ENCODE peak calls at places on chromosome 15, in seven cellular contexts. V, F, X, I, A, M and L are unnamed samples.

GRCh38 chr15:101433396-101433795 is 56.1 kb downstream of the PCSK6 start:
- DNase-seq in V (no peak), F (no peak), X (no peak), I (no peak), A (no peak), M (no peak), L (no peak)

GRCh38 chr15:22979699-22980188 is 424 bp downstream of the CYFIP1 start:
- DNase-seq in V (peak; percentile 56), F (no peak), X (no peak), I (peak; percentile 89), A (no peak), M (no peak), L (no peak)

GRCh38 chr15:85910796-85911195 is 116.1 kb upstream of the KLHL25 start:
- DNase-seq in V (no peak), F (no peak), X (peak; percentile 54), I (no peak), A (no peak), M (no peak), L (no peak)

GRCh38 chr15:78675617-78676360 is 34.8 kb upstream of the CHRNB4 start:
- DNase-seq in V (no peak), F (no peak), X (no peak), I (no peak), A (no peak), M (no peak), L (no peak)

GRCh38 chr15:77821188-77821958 is 188.7 kb upstream of the LINGO1 start:
- DNase-seq in V (peak; percentile 55), F (peak; percentile 24), X (no peak), I (no peak), A (peak; percentile 37), M (peak; percentile 53), L (peak; percentile 58)

GRCh38 chr15:90006217-90007088 is 5.3 kb downstream of the ZNF710 start:
- DNase-seq in V (no peak), F (no peak), X (no peak), I (no peak), A (no peak), M (no peak), L (no peak)

GRCh38 chr15:41494190-41494921 is 682 bp downstream of the ITPKA start:
- DNase-seq in V (no peak), F (peak; percentile 73), X (no peak), I (peak; percentile 90), A (no peak), M (no peak), L (peak; percentile 60)

GRCh38 chr15:58918239-58918638 is 15.2 kb downstream of the SLTM start:
- DNase-seq in V (peak; percentile 16), F (no peak), X (no peak), I (no peak), A (no peak), M (no peak), L (no peak)

GRCh38 chr15:61032600-61033286 is 196.4 kb downstream of the RORA start:
- DNase-seq in V (peak; percentile 89), F (no peak), X (no peak), I (no peak), A (no peak), M (no peak), L (no peak)

GRCh38 chr15:40342421-40343313 is 1.9 kb upstream of the CCDC9B start:
- DNase-seq in V (peak; percentile 15), F (no peak), X (no peak), I (no peak), A (no peak), M (no peak), L (no peak)

GRCh38 chr15:40340038-40340739 is 550 bp downstream of the CCDC9B start:
- DNase-seq in V (peak; percentile 67), F (no peak), X (no peak), I (peak; percentile 84), A (no peak), M (no peak), L (no peak)

GRCh38 chr15:40338921-40339620 is 1.7 kb downstream of the CCDC9B start:
- DNase-seq in V (peak; percentile 19), F (peak; percentile 85), X (no peak), I (peak; percentile 39), A (peak; percentile 79), M (no peak), L (no peak)

GRCh38 chr15:40339621-40339945 is 1.2 kb downstream of the CCDC9B start:
- DNase-seq in V (no peak), F (no peak), X (no peak), I (peak; percentile 47), A (no peak), M (no peak), L (no peak)

GRCh38 chr15:40340740-40341400 is at the start of gene CCDC9B:
- DNase-seq in V (peak; percentile 85), F (peak; percentile 75), X (peak; percentile 96), I (peak; percentile 95), A (peak; percentile 48), M (peak; percentile 82), L (no peak)
- TF ChIP-seq POLR2AphosphoS5 in V (peak; percentile 84), F (no peak), X (peak; percentile 46), I (peak; percentile 81), A (peak; percentile 75), M (peak; percentile 41), L (no peak)

DNA sequence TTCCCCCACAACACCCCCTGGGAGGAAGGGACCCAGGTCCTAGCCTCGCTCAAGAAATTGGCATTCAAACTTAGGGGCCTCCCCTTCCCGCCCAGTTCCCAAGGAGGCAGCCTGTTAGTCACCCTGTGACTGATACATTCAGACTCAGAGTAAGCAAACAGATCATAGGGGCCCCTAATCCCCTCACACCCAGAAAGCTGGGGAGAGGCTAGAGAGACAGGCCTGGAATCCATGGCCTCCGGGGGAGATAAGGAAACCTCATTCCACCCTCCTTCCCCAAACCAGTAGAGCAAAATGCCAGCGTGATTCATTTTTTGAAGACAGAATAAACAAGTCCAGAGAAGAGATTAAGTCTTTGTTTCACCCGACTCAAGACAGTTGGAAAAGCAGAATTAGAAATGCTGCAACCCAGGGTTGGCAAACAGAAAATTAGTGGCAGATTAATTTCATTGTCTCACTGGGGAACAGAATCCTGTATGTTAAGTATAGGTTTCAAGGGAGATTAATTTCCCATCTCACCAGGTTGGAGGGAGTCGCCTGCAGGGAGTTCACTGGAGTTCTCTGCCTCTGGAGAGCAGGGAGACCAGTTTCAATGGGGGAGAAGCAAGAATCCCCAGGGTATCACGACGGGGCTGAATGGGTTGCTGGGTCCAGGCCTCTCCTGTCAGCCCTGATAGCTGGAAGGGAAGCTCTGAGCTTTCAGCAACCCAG is 268.3 kb downstream of the UACA start:
- DNase-seq in V (peak; percentile 38), F (peak; percentile 43), X (no peak), I (no peak), A (no peak), M (no peak), L (no peak)
- TF ChIP-seq POLR2AphosphoS5 in V (no peak), F (no peak), X (no peak), I (no peak), A (peak; percentile 52), M (no peak), L (no peak)

GRCh38 chr15:74798388-74799254 is 14.0 kb upstream of the LMAN1L start:
- DNase-seq in V (no peak), F (no peak), X (no peak), I (peak; percentile 81), A (no peak), M (no peak), L (peak; percentile 66)
- TF ChIP-seq POLR2AphosphoS5 in V (no peak), F (no peak), X (no peak), I (no peak), A (no peak), M (peak; percentile 16), L (no peak)

GRCh38 chr15:67048281-67049279 is 16.8 kb upstream of the SMAD3 start:
- DNase-seq in V (peak; percentile 68), F (peak; percentile 97), X (no peak), I (no peak), A (no peak), M (peak; percentile 42), L (no peak)
- TF ChIP-seq POLR2AphosphoS5 in V (peak; percentile 49), F (peak; percentile 62), X (no peak), I (peak; percentile 39), A (no peak), M (no peak), L (no peak)

DNA sequence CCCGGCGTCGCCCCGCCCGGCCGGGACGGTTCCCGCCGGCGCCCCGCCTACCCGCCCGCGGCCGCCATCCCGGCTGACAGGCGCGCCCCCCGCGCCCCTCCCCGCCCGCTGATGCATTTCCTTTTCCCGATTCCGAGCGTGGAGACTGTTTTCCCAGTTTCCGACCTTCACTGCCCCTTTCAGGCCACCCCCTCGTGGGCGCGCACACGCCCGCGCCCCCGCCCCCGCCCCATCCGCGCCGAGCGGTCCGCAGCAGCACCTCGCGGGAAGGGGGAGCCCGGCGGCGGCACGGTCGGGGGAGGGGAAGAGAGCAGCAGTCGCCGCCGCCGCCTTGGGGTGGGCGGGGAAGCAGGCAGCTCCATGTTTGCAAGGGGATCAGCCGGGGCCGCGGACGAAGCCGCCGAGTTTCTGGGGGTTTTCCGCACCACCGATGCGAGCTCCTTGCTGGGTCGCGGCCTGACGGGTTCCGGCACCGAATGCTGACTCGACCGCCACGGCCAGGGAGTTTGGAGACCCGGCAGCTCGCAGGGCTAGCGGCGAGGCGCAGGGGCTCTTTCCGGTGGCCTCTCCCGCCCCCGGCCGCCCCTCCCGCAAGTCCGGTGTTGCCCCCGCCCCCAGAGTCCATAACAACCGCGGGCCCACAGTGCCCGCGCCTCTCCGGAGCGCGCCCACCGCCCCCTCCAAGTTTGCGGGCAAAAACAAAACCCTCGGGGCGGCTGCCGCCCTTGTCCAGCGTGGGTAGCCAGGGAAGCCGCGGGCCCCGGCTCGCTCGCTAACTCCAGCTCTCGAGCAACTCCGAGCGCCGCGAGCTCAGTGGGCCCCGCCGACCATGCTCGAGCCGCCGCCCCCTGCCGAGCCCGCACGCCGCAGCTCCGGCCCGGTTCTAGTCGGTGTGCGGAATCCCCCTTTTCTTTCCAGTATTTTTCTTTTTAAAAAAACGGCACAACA is 3.3 kb upstream of the SIN3A start:
- DNase-seq in V (peak; percentile 87), F (no peak), X (peak; percentile 61), I (peak; percentile 96), A (peak; percentile 26), M (peak; percentile 71), L (peak; percentile 43)
- TF ChIP-seq POLR2AphosphoS5 in V (peak; percentile 55), F (no peak), X (no peak), I (no peak), A (peak; percentile 64), M (no peak), L (peak; percentile 28)

GRCh38 chr15:64905119-64905831 is 6.4 kb upstream of the ANKDD1A start:
- DNase-seq in V (peak; percentile 79), F (peak; percentile 22), X (peak; percentile 58), I (peak; percentile 91), A (no peak), M (peak; percentile 76), L (peak; percentile 76)
- TF ChIP-seq POLR2AphosphoS5 in V (peak; percentile 16), F (no peak), X (no peak), I (peak; percentile 27), A (no peak), M (no peak), L (no peak)

DNA sequence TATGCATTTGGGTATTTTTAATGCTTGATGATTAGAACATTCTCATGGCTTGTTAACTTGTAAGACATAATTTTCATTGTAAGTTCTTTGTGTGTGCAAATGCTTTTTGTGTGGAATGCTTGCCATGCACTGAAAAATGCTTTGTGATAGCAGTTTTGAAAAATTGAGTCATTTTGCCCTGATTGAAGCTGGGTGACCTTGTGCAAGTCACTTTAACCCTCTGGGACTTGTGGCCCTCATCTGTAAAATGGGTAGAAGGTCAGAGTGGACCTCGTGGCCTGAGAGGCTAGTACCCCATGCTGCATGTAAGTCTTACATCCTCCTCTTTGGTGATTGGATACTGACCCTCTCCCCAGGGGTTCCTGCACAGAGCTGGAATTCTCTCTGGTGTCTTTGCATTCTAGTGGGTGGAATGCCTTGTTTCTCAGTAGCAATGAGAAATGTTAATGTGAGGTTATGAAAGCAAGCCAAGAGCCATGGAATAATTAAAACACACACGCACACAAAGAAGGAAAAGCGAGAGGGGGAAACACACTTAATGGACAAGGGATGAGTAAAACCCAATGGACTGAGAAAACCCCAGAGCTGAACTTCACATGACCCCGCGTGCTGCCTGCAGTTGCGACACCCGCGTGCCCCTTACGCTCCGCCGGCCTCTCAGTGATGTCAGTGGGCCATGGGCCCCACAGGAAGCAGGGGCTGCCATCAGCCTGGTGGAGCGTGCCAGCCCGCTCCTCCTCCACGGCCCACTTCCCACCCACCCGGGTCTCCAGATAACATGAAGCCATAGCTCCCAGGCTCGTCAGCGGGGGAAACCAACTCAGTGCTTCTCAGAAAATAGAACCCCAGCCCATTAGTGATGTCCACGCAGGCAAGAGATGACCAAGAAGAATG is 44.0 kb downstream of the SMAD3 start:
- DNase-seq in V (peak; percentile 94), F (peak; percentile 61), X (no peak), I (peak; percentile 89), A (no peak), M (peak; percentile 55), L (peak; percentile 40)
- TF ChIP-seq POLR2AphosphoS5 in V (peak; percentile 64), F (no peak), X (peak; percentile 88), I (peak; percentile 81), A (no peak), M (no peak), L (peak; percentile 41)